ENCODE peak calls at places on chromosome 9, in nine cellular contexts. V is thyroid gland, P is transverse colon, R is tibial nerve, U is GM12891, A is uterus, G is heart left ventricle, I is NB4, C is suprapubic skin. N is an unnamed sample.

GRCh38 chr9:123513554-123513953 is 157.6 kb downstream of the CRB2 start:
- DNase-seq in V (no peak), P (no peak), R (no peak), U (no peak), A (no peak), G (no peak), I (no peak), C (no peak), N (no peak)

GRCh38 chr9:23701291-23701690 is 124.7 kb downstream of the ELAVL2 start:
- DNase-seq in V (no peak), P (no peak), R (no peak), U (no peak), A (no peak), G (no peak), I (no peak), C (no peak), N (no peak)

GRCh38 chr9:36007309-36007708 is 29.4 kb upstream of the RECK start:
- DNase-seq in V (no peak), P (no peak), R (no peak), U (peak), A (no peak), G (no peak), I (no peak), C (no peak), N (no peak)

GRCh38 chr9:136012651-136013050 is 51.5 kb upstream of the UBAC1 start:
- DNase-seq in V (no peak), P (peak), R (no peak), U (no peak), A (peak), G (peak), I (no peak), C (no peak), N (no peak)

GRCh38 chr9:38142201-38142600 is 73.2 kb upstream of the SHB start:
- DNase-seq in V (no peak), P (no peak), R (no peak), U (no peak), A (no peak), G (no peak), I (no peak), C (no peak), N (no peak)

GRCh38 chr9:129235931-129236331 is 57.9 kb upstream of the IER5L start:
- DNase-seq in V (no peak), P (peak), R (no peak), U (peak), A (no peak), G (peak), I (no peak), C (no peak), N (no peak)

GRCh38 chr9:125376261-125377226 is 114.9 kb downstream of the GAPVD1 start:
- DNase-seq in V (no peak), P (no peak), R (no peak), U (no peak), A (no peak), G (no peak), I (no peak), C (no peak), N (no peak)

GRCh38 chr9:15513335-15513734 is 2.6 kb upstream of the PSIP1 start:
- DNase-seq in V (no peak), P (no peak), R (no peak), U (no peak), A (no peak), G (no peak), I (peak), C (no peak), N (peak)

GRCh38 chr9:114098660-114099522 is at the start of gene KIF12:
- DNase-seq in V (peak), P (peak), R (no peak), U (no peak), A (no peak), G (peak), I (no peak), C (peak), N (peak)

GRCh38 chr9:19946446-19947109 is 157.7 kb upstream of the SLC24A2 start:
- DNase-seq in V (no peak), P (no peak), R (no peak), U (no peak), A (no peak), G (no peak), I (peak), C (no peak), N (no peak)

GRCh38 chr9:893843-894420 is 52.4 kb downstream of the DMRT1 start:
- DNase-seq in V (peak), P (peak), R (no peak), U (peak), A (peak), G (no peak), I (peak), C (no peak), N (peak)

GRCh38 chr9:99037768-99038167 is 67.1 kb upstream of the TGFBR1 start:
- DNase-seq in V (no peak), P (no peak), R (no peak), U (no peak), A (no peak), G (no peak), I (no peak), C (no peak), N (no peak)

GRCh38 chr9:131282688-131283422 is 6.5 kb upstream of the FAM78A start:
- DNase-seq in V (no peak), P (no peak), R (no peak), U (no peak), A (no peak), G (no peak), I (no peak), C (no peak), N (peak)

DNA sequence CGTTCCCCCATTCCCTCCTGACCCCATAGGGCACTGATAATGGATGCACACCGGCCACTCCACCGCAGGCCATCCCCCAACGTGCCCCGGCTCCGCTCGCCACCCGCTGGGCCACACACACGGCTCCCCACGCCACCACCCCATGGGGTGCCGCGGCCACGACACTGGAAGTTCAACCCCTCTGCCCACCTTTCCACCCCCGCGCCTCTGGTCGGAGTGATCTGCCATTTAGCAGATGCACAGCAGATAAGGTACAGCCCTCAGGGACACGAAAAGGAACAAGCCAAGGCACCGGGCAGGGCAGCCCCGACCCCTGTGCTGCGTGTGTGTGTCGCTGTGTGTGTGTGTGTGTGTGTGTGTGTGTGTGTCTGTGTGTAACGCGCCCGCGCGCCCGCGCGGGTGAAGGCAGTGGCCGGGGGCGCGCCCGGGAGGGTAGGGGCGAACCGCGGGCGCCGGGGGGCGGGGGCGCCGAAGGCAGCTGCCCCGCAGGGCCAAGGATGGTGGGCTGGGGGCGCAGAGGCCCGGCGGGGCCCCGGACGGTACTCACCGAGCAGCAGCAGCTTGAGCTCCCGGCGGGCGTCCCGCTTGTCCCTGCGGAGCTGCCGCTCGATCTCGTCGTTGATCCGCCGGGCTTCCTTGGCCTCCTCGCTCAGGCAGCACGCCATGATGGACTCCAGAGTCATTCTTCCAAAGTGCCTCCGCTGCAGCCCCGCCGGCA is 899 bp downstream of the GNAQ start:
- DNase-seq in V (peak), P (peak), R (peak), U (no peak), A (peak), G (peak), I (peak), C (peak), N (peak)
- TF ChIP-seq POLR2A in V (peak), P (no peak), R (peak), U (no peak), A (no peak), G (no peak), I (no peak), C (no peak), N (no peak)

GRCh38 chr9:73132034-73132776 is 19.5 kb upstream of the ANXA1 start:
- DNase-seq in V (peak), P (peak), R (peak), U (peak), A (peak), G (peak), I (peak), C (peak), N (peak)
- TF ChIP-seq POLR2A in V (peak), P (peak), R (peak), U (peak), A (peak), G (no peak), I (peak), C (no peak), N (peak)

DNA sequence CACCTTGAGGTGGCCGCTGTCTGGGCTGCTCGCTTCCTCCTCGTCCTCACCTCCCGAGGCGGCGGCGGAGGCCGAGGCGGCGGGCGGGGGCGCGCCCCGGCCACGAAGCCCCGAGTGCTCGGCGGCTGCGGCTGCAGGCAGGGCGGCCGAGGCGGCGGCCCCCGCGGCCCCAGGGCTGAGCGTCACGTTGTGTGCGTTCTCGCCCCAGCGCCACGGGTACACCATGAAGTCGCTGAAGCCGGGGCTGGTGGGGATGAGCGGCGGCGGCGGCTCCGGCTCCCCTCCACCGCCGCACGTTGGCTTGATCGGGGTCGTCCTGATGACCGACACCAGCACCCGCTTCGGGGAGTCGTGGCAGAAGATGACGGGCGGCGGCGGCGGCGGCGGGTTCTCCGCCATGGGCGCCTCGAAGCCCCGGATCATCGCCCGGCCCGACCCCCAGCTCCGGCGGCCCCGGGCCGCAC is 528 bp downstream of the ZNF367 start:
- DNase-seq in V (peak), P (peak), R (no peak), U (peak), A (no peak), G (peak), I (no peak), C (peak), N (no peak)
- TF ChIP-seq POLR2A in V (no peak), P (no peak), R (no peak), U (no peak), A (no peak), G (no peak), I (peak), C (no peak), N (no peak)

DNA sequence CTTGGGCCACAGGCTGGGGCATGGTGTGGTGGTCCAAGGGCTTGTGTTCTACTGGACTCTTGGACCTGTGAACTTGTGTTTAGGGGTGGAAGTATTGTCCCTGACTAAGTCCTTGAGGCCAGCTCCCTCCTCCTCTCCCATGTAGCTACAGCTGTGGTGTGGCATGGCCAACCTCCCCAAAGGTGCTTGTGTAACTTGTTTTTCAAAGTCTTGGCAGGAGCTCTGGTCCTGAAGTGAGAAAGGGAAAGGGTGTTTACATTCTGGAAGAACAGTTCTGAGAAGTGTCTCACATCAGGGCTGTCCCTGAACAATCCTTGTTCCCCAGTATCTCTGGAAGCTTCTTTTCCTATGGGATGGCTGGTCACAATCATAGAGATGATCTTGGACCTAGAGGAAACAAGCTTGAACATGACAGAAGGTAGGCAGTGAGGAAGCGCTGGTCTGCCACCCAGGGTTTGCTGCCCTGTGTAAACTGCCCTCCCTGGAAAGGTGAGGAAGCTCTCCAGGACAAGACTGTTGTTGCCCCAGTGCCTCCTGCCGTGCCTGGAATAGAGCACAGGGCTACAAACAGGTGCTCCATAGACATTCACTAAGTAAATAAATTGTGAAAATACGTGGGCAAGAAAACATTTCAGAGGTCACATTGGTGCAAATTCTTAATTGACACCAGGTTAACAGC is 64.6 kb upstream of the KLF9 start:
- DNase-seq in V (peak), P (peak), R (peak), U (no peak), A (peak), G (no peak), I (no peak), C (peak), N (no peak)
- TF ChIP-seq POLR2A in V (peak), P (peak), R (no peak), U (no peak), A (no peak), G (no peak), I (no peak), C (no peak), N (no peak)

GRCh38 chr9:127770905-127771569 is 7.4 kb downstream of the SH2D3C start:
- DNase-seq in V (peak), P (peak), R (peak), U (peak), A (peak), G (peak), I (peak), C (peak), N (peak)
- TF ChIP-seq POLR2A in V (peak), P (peak), R (peak), U (no peak), A (peak), G (peak), I (peak), C (no peak), N (no peak)

DNA sequence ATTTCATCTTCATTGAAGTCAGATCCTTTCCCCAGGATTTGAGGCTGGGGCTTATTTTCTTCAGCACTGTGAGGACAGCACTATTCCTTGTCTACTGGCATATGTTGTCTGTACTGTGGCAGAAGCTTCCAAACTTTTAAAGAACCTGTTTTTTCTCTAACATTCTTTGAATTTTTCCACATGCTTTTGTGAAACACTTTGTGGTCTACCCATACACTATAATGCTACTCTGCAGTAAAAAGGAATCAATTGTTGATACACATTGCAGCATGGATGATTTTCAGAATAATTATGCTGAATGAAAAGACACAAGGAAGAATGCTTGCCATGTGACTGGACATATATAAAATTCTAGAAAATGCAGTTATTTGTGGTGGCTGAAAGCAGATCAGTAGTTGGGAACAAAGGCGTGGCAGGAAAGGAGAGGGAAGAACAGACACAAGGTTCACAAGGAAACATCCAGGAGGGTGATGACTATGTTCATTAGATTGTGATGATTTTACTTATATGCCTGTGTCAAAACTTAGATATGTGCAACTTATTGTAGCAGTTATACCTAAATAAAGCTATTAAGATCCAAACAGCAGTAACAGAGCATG is 96.8 kb downstream of the WNK2 start:
- DNase-seq in V (no peak), P (no peak), R (no peak), U (no peak), A (no peak), G (no peak), I (no peak), C (no peak), N (no peak)
- TF ChIP-seq POLR2A in V (no peak), P (no peak), R (no peak), U (no peak), A (no peak), G (no peak), I (no peak), C (no peak), N (no peak)

GRCh38 chr9:72995131-72996024 is 42.5 kb upstream of the ALDH1A1 start:
- DNase-seq in V (no peak), P (no peak), R (no peak), U (no peak), A (no peak), G (no peak), I (no peak), C (no peak), N (peak)
- TF ChIP-seq POLR2A in V (no peak), P (no peak), R (no peak), U (no peak), A (no peak), G (no peak), I (no peak), C (no peak), N (no peak)

DNA sequence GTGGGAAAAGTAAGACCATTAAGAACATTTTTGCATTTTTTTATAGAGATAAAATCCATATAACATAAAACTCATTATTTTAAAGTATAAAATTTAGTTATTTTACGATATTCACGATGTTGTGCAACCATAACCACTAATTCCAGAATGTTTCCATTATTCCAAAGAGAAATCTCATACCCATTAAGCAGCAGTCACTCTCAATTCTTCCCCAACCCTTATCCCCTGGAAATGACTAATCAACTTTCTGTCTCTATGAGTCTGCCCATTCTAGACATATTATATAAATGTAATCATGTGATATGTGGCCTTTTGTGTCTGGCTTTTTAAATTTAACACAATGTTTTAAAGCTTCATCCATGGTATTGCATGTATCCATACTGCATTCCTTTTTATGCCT is 115.6 kb upstream of the ADAMTSL1 start:
- DNase-seq in V (no peak), P (no peak), R (no peak), U (no peak), A (no peak), G (no peak), I (no peak), C (no peak), N (no peak)
- TF ChIP-seq POLR2A in V (no peak), P (no peak), R (no peak), U (no peak), A (no peak), G (no peak), I (no peak), C (no peak), N (no peak)